ENCODE peak calls at places on chromosome 18, in ten cellular contexts. S, O, I, K, Y, A, C, E, B and Q are unnamed samples.

GRCh38 chr18:55317832-55318231 is 270.2 kb downstream of the TCF4 start:
- DNase-seq in A (peak; percentile 67), C (no peak), Y (peak; percentile 73), O (no peak), K (peak; percentile 26), S (no peak), B (no peak), I (no peak), E (no peak), Q (no peak)

GRCh38 chr18:48929951-48930713 is 20.6 kb downstream of the SMAD7 start:
- DNase-seq in I (peak; percentile 87), B (peak; percentile 79), Y (no peak), O (no peak), K (peak; percentile 97), S (peak; percentile 81), C (peak; percentile 90), E (no peak), A (no peak), Q (peak; percentile 59)

GRCh38 chr18:66792466-66792865 is 188.6 kb upstream of the CDH19 start:
- DNase-seq in K (no peak), A (no peak), O (no peak), S (no peak), I (no peak), E (no peak), B (no peak), Y (no peak), C (no peak), Q (no peak)

GRCh38 chr18:45774065-45774521 is 50.1 kb downstream of the SLC14A1 start:
- DNase-seq in Y (peak; percentile 45), I (no peak), C (no peak), S (no peak), K (peak; percentile 81), A (peak; percentile 79), O (no peak), B (peak; percentile 69), E (no peak), Q (no peak)

GRCh38 chr18:3340682-3341097 is 78.8 kb downstream of the MYL12B start:
- DNase-seq in E (no peak), I (no peak), C (no peak), Y (no peak), B (peak; percentile 19), A (no peak), S (no peak), K (peak; percentile 61), O (no peak), Q (no peak)

GRCh38 chr18:34951625-34952379 is 89.4 kb upstream of the MAPRE2 start:
- DNase-seq in I (no peak), E (no peak), B (no peak), Y (no peak), A (no peak), O (no peak), S (no peak), C (no peak), K (no peak), Q (no peak)

GRCh38 chr18:28411806-28412205 is 234.9 kb upstream of the CDH2 start:
- DNase-seq in E (no peak), Y (no peak), K (peak; percentile 59), S (no peak), O (no peak), I (no peak), A (no peak), B (no peak), C (no peak), Q (no peak)

GRCh38 chr18:79458131-79458838 is 62.6 kb downstream of the NFATC1 start:
- DNase-seq in Y (no peak), O (no peak), I (peak; percentile 83), S (peak; percentile 49), A (no peak), C (peak; percentile 71), B (peak; percentile 86), K (peak; percentile 88), E (peak; percentile 84), Q (peak; percentile 69)

GRCh38 chr18:45783097-45784075 is 42.1 kb upstream of the SIGLEC15 start:
- DNase-seq in S (no peak), B (no peak), K (peak; percentile 88), I (peak; percentile 3), O (no peak), A (no peak), E (no peak), C (no peak), Y (no peak), Q (no peak)

GRCh38 chr18:867257-867656 is 37.4 kb upstream of the ADCYAP1 start:
- DNase-seq in B (no peak), A (no peak), I (no peak), C (no peak), S (no peak), Y (no peak), K (no peak), E (no peak), O (no peak), Q (no peak)

GRCh38 chr18:42141439-42141838 is 186.4 kb downstream of the PIK3C3 start:
- DNase-seq in A (peak; percentile 25), K (no peak), Y (no peak), C (no peak), B (no peak), E (no peak), S (no peak), O (no peak), I (no peak), Q (no peak)

GRCh38 chr18:54528942-54529376 is 62.1 kb upstream of the DYNAP start:
- DNase-seq in E (no peak), Y (no peak), I (no peak), K (no peak), B (no peak), S (no peak), C (no peak), O (no peak), A (no peak), Q (no peak)

GRCh38 chr18:60067426-60068210 is 167.8 kb downstream of the PMAIP1 start:
- DNase-seq in O (no peak), S (no peak), I (no peak), K (no peak), B (no peak), A (no peak), C (no peak), Y (peak; percentile 48), E (no peak), Q (no peak)

GRCh38 chr18:62788891-62789290 is 73.5 kb downstream of the PHLPP1 start:
- DNase-seq in I (no peak), S (no peak), C (peak; percentile 30), E (no peak), O (no peak), Y (peak; percentile 77), A (peak; percentile 51), B (peak; percentile 90), K (peak; percentile 63), Q (no peak)

GRCh38 chr18:5546660-5547059 is 2.9 kb upstream of the EPB41L3 start:
- DNase-seq in E (no peak), K (peak; percentile 3), I (no peak), B (no peak), Y (peak; percentile 3), A (peak; percentile 22), O (no peak), C (no peak), S (no peak), Q (no peak)

GRCh38 chr18:36627616-36628015 is 201.2 kb downstream of the TPGS2 start:
- DNase-seq in Y (no peak), I (no peak), O (no peak), K (no peak), B (no peak), E (no peak), S (no peak), A (no peak), C (no peak), Q (no peak)

GRCh38 chr18:24011095-24011917 is 3.2 kb upstream of the TTC39C start:
- DNase-seq in Y (no peak), E (no peak), O (peak; percentile 4), C (no peak), K (no peak), I (no peak), B (no peak), A (no peak), S (no peak), Q (no peak)

GRCh38 chr18:76491801-76492668 is 3.0 kb downstream of the ZNF516 start:
- DNase-seq in Y (peak; percentile 36), O (no peak), E (peak; percentile 50), I (no peak), A (peak; percentile 69), C (no peak), K (peak; percentile 47), S (peak; percentile 49), B (peak; percentile 27), Q (peak; percentile 40)

GRCh38 chr18:75029456-75029855 is 179.5 kb downstream of the PTGR3 start:
- DNase-seq in O (no peak), K (no peak), B (no peak), E (no peak), Y (no peak), C (no peak), I (no peak), S (no peak), A (no peak), Q (no peak)

GRCh38 chr18:34639662-34640061 is 70.4 kb upstream of the DTNA start:
- DNase-seq in C (no peak), O (no peak), E (no peak), A (no peak), S (no peak), B (no peak), I (no peak), Y (no peak), K (no peak), Q (no peak)

GRCh38 chr18:5397102-5397501 is 101.6 kb upstream of the ZBTB14 start:
- DNase-seq in E (no peak), I (no peak), B (no peak), K (no peak), Y (no peak), S (no peak), A (no peak), O (no peak), C (no peak), Q (no peak)